ENCODE peak calls at places on chromosomes 16 and 17, in nine cellular contexts. N, P, O, K, B, E, I, C and J are unnamed samples.

GRCh38 chr17:2510559-2510958 is 1.1 kb downstream of the METTL16 start:
- DNase-seq in N (no peak), P (no peak), O (no peak), K (no peak), B (no peak), E (no peak), I (no peak), C (no peak), J (no peak)

GRCh38 chr16:17803625-17804410 is 333.1 kb upstream of the XYLT1 start:
- DNase-seq in N (no peak), P (no peak), O (no peak), K (no peak), B (no peak), E (no peak), I (no peak), C (peak; percentile 93), J (no peak)

GRCh38 chr17:2695243-2695960 is 16.2 kb downstream of the CLUH start:
- DNase-seq in N (no peak), P (peak; percentile 72), O (peak; percentile 35), K (peak; percentile 59), B (no peak), E (no peak), I (no peak), C (no peak), J (no peak)

GRCh38 chr17:81821603-81822311 is 11.3 kb downstream of the MCRIP1 start:
- DNase-seq in N (no peak), P (peak; percentile 97), O (no peak), K (peak; percentile 86), B (no peak), E (peak; percentile 83), I (peak; percentile 61), C (no peak), J (no peak)

GRCh38 chr16:12119562-12119961 is 143.0 kb downstream of the SNX29 start:
- DNase-seq in N (no peak), P (peak; percentile 72), O (no peak), K (no peak), B (no peak), E (peak; percentile 25), I (no peak), C (no peak), J (no peak)

GRCh38 chr17:8041249-8041928 is 2.5 kb downstream of the ALOX15B start:
- DNase-seq in N (peak; percentile 3), P (no peak), O (peak; percentile 52), K (no peak), B (no peak), E (peak; percentile 70), I (peak; percentile 57), C (peak; percentile 92), J (no peak)

GRCh38 chr17:67573987-67574657 is 143.6 kb upstream of the NOL11 start:
- DNase-seq in N (no peak), P (no peak), O (no peak), K (no peak), B (no peak), E (no peak), I (no peak), C (no peak), J (no peak)

GRCh38 chr17:57455063-57455914 is 199.0 kb downstream of the MSI2 start:
- DNase-seq in N (no peak), P (peak; percentile 87), O (no peak), K (no peak), B (no peak), E (peak; percentile 57), I (peak; percentile 84), C (no peak), J (no peak)

GRCh38 chr17:31580331-31581021 is 189.0 kb downstream of the RAB11FIP4 start:
- DNase-seq in N (no peak), P (peak; percentile 82), O (no peak), K (no peak), B (no peak), E (peak; percentile 92), I (peak; percentile 71), C (peak; percentile 57), J (no peak)

GRCh38 chr16:53803998-53804397 is 100.0 kb downstream of the FTO start:
- DNase-seq in N (no peak), P (no peak), O (no peak), K (no peak), B (no peak), E (no peak), I (no peak), C (no peak), J (no peak)

GRCh38 chr16:85424260-85425060 is 188.7 kb upstream of the GSE1 start:
- DNase-seq in N (no peak), P (peak; percentile 85), O (no peak), K (peak; percentile 66), B (no peak), E (no peak), I (no peak), C (no peak), J (no peak)

GRCh38 chr16:46916980-46917379 is 32.8 kb downstream of the GPT2 start:
- DNase-seq in N (no peak), P (peak; percentile 33), O (no peak), K (no peak), B (no peak), E (no peak), I (no peak), C (no peak), J (no peak)

GRCh38 chr17:75573540-75573957 is 14.1 kb upstream of the MYO15B start:
- DNase-seq in N (no peak), P (no peak), O (no peak), K (no peak), B (no peak), E (no peak), I (no peak), C (no peak), J (no peak)

GRCh38 chr17:35892091-35892637 is 12.0 kb upstream of the CCL5 start:
- DNase-seq in N (no peak), P (no peak), O (no peak), K (no peak), B (no peak), E (no peak), I (peak; percentile 68), C (no peak), J (peak; percentile 29)

GRCh38 chr17:69729937-69730336 is 315.4 kb downstream of the MAP2K6 start:
- DNase-seq in N (no peak), P (no peak), O (no peak), K (no peak), B (no peak), E (no peak), I (no peak), C (no peak), J (no peak)

GRCh38 chr17:57902800-57903759 is 52.1 kb downstream of the CUEDC1 start:
- DNase-seq in N (no peak), P (peak; percentile 91), O (no peak), K (peak; percentile 90), B (no peak), E (peak; percentile 91), I (peak; percentile 86), C (no peak), J (no peak)

GRCh38 chr17:39737761-39738567 is at the start of gene GRB7:
- DNase-seq in N (no peak), P (no peak), O (no peak), K (peak; percentile 74), B (no peak), E (no peak), I (no peak), C (no peak), J (no peak)

GRCh38 chr17:60169921-60170817 is 20.4 kb downstream of the CA4 start:
- DNase-seq in N (no peak), P (no peak), O (no peak), K (no peak), B (no peak), E (peak; percentile 48), I (peak; percentile 62), C (no peak), J (no peak)

GRCh38 chr17:71527311-71527710 is 593.5 kb upstream of the SOX9 start:
- DNase-seq in N (no peak), P (no peak), O (no peak), K (no peak), B (no peak), E (no peak), I (no peak), C (no peak), J (no peak)

GRCh38 chr17:57913576-57914273 is 41.5 kb downstream of the CUEDC1 start:
- DNase-seq in N (no peak), P (peak; percentile 47), O (no peak), K (no peak), B (no peak), E (no peak), I (no peak), C (no peak), J (no peak)

GRCh38 chr17:81383504-81384421 is 11.5 kb upstream of the BAHCC1 start:
- DNase-seq in N (no peak), P (no peak), O (no peak), K (peak; percentile 58), B (no peak), E (no peak), I (no peak), C (no peak), J (no peak)

GRCh38 chr17:15469260-15469659 is 1.8 kb upstream of the CDRT4 start:
- DNase-seq in N (no peak), P (no peak), O (no peak), K (no peak), B (no peak), E (peak; percentile 81), I (no peak), C (peak; percentile 45), J (no peak)